ENCODE peak calls at places on chromosomes 4 and X, in seven cellular contexts. One of them, this sample, is unnamed. For H3K27me3, the result is how much of the 10 kb centered on the place peaks cover.

GRCh38 chr4:3338321-3338838 is 45.6 kb downstream of the RGS12 start:
- DNase-seq in esophagus muscularis mucosa: no peak
- DNase-seq in GM23338: no peak
- DNase-seq in ovary: no peak
- DNase-seq in neural progenitor cell: no peak
- DNase-seq in pancreas: no peak
- DNase-seq in tibial artery: no peak
- DNase-seq in this sample: no peak

GRCh38 chr4:145788765-145789164 is 108.8 kb downstream of the C4orf51 start:
- DNase-seq in neural progenitor cell: no peak
- DNase-seq in pancreas: no peak
- DNase-seq in GM23338: no peak
- DNase-seq in esophagus muscularis mucosa: no peak
- DNase-seq in tibial artery: no peak
- DNase-seq in ovary: no peak
- DNase-seq in this sample: no peak

GRCh38 chrX:82589410-82589809 is 918.7 kb upstream of the POU3F4 start:
- DNase-seq in ovary: no peak
- DNase-seq in GM23338: no peak
- DNase-seq in esophagus muscularis mucosa: no peak
- DNase-seq in pancreas: no peak
- DNase-seq in tibial artery: no peak
- DNase-seq in neural progenitor cell: no peak
- DNase-seq in this sample: no peak

GRCh38 chr4:147453561-147454141 is 27.2 kb upstream of the EDNRA start:
- DNase-seq in esophagus muscularis mucosa: no peak
- DNase-seq in tibial artery: no peak
- DNase-seq in GM23338: peak
- DNase-seq in ovary: no peak
- DNase-seq in pancreas: no peak
- DNase-seq in neural progenitor cell: no peak
- DNase-seq in this sample: no peak

GRCh38 chr4:39030726-39031125 is 1.5 kb downstream of the TMEM156 start:
- DNase-seq in tibial artery: no peak
- DNase-seq in ovary: no peak
- DNase-seq in pancreas: no peak
- DNase-seq in GM23338: no peak
- DNase-seq in esophagus muscularis mucosa: no peak
- DNase-seq in neural progenitor cell: no peak
- DNase-seq in this sample: no peak

GRCh38 chr4:24980064-24980690 is 50.6 kb downstream of the LGI2 start:
- DNase-seq in pancreas: no peak
- DNase-seq in esophagus muscularis mucosa: no peak
- DNase-seq in GM23338: peak
- DNase-seq in tibial artery: peak
- DNase-seq in neural progenitor cell: peak
- DNase-seq in ovary: peak
- DNase-seq in this sample: peak

GRCh38 chrX:72020204-72020603 is 109.6 kb downstream of the NHSL2 start:
- DNase-seq in ovary: no peak
- DNase-seq in GM23338: no peak
- DNase-seq in neural progenitor cell: no peak
- DNase-seq in esophagus muscularis mucosa: peak
- DNase-seq in pancreas: no peak
- DNase-seq in tibial artery: no peak
- DNase-seq in this sample: no peak

GRCh38 chr4:180101348-180102083 is 2141.7 kb upstream of the TENM3 start:
- DNase-seq in esophagus muscularis mucosa: no peak
- DNase-seq in pancreas: peak
- DNase-seq in GM23338: no peak
- DNase-seq in tibial artery: no peak
- DNase-seq in ovary: no peak
- DNase-seq in neural progenitor cell: no peak
- DNase-seq in this sample: no peak

GRCh38 chrX:108122748-108123147 is 31.2 kb downstream of the ATG4A start:
- DNase-seq in neural progenitor cell: no peak
- DNase-seq in tibial artery: no peak
- DNase-seq in GM23338: no peak
- DNase-seq in ovary: no peak
- DNase-seq in pancreas: no peak
- DNase-seq in esophagus muscularis mucosa: no peak
- DNase-seq in this sample: no peak

GRCh38 chr4:184664445-184665210 is 15.1 kb downstream of the PRIMPOL start:
- DNase-seq in neural progenitor cell: peak
- DNase-seq in ovary: no peak
- DNase-seq in esophagus muscularis mucosa: no peak
- DNase-seq in tibial artery: no peak
- DNase-seq in pancreas: no peak
- DNase-seq in GM23338: peak
- DNase-seq in this sample: no peak

GRCh38 chrX:74546984-74547383 is 67.4 kb downstream of the RLIM start:
- DNase-seq in tibial artery: no peak
- DNase-seq in esophagus muscularis mucosa: no peak
- DNase-seq in pancreas: no peak
- DNase-seq in GM23338: no peak
- DNase-seq in neural progenitor cell: no peak
- DNase-seq in ovary: no peak
- DNase-seq in this sample: no peak

GRCh38 chr4:113003841-113004240 is 45.6 kb upstream of the ANK2 start:
- DNase-seq in ovary: no peak
- DNase-seq in tibial artery: no peak
- DNase-seq in neural progenitor cell: no peak
- DNase-seq in esophagus muscularis mucosa: no peak
- DNase-seq in GM23338: no peak
- DNase-seq in pancreas: no peak
- DNase-seq in this sample: no peak

GRCh38 chr4:128553665-128554515 is 255.6 kb upstream of the JADE1 start:
- DNase-seq in esophagus muscularis mucosa: no peak
- DNase-seq in GM23338: no peak
- DNase-seq in tibial artery: no peak
- DNase-seq in pancreas: no peak
- DNase-seq in neural progenitor cell: no peak
- DNase-seq in ovary: no peak
- DNase-seq in this sample: no peak

GRCh38 chr4:186699298-186699697 is 24.4 kb downstream of the FAT1 start:
- DNase-seq in esophagus muscularis mucosa: no peak
- DNase-seq in neural progenitor cell: no peak
- DNase-seq in GM23338: no peak
- DNase-seq in pancreas: no peak
- DNase-seq in ovary: no peak
- DNase-seq in tibial artery: no peak
- DNase-seq in this sample: no peak

GRCh38 chr4:177441803-177442622 is at the start of gene AGA:
- DNase-seq in GM23338: peak
- DNase-seq in tibial artery: peak
- DNase-seq in esophagus muscularis mucosa: peak
- DNase-seq in neural progenitor cell: peak
- DNase-seq in ovary: peak
- DNase-seq in pancreas: peak
- DNase-seq in this sample: peak

GRCh38 chr4:78722320-78722719 is 53.8 kb upstream of the BMP2K start:
- DNase-seq in tibial artery: no peak
- DNase-seq in GM23338: no peak
- DNase-seq in neural progenitor cell: no peak
- DNase-seq in esophagus muscularis mucosa: no peak
- DNase-seq in ovary: no peak
- DNase-seq in pancreas: no peak
- DNase-seq in this sample: no peak

GRCh38 chrX:130772313-130773140 is 130.5 kb downstream of the ENOX2 start:
- DNase-seq in ovary: no peak
- DNase-seq in esophagus muscularis mucosa: no peak
- DNase-seq in tibial artery: no peak
- DNase-seq in GM23338: no peak
- DNase-seq in pancreas: no peak
- DNase-seq in neural progenitor cell: no peak
- DNase-seq in this sample: no peak

GRCh38 chr4:42483426-42484379 is 86.4 kb downstream of the SHISA3 start:
- DNase-seq in tibial artery: no peak
- DNase-seq in esophagus muscularis mucosa: no peak
- DNase-seq in pancreas: no peak
- DNase-seq in GM23338: no peak
- DNase-seq in ovary: no peak
- DNase-seq in neural progenitor cell: no peak
- DNase-seq in this sample: no peak

DNA sequence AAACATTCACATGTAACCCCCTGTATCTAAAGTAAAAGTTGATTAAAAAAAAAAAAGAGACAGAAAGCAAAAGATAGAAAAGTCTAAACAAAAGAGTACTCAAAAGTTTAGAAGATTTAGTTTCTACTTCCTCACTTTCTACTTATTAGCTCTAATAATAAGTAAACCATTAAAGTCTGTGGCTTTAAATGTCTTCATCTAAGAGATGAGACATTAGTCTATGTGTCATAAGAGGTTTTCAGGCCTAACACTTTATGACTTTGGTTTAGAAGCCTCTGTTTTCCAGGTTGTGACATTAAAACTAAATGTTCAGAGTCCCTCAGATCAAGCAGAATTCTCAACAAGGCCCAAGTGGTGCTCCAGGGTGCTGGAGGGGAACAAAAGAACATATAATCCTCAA is 42.2 kb upstream of the GUCY1A1 start:
- DNase-seq in tibial artery: no peak
- DNase-seq in ovary: no peak
- DNase-seq in pancreas: no peak
- DNase-seq in neural progenitor cell: no peak
- DNase-seq in GM23338: no peak
- DNase-seq in esophagus muscularis mucosa: no peak
- DNase-seq in this sample: no peak
- H3K27me3 ChIP-seq in tibial artery: under half
- H3K27me3 ChIP-seq in ovary: under half
- H3K27me3 ChIP-seq in pancreas: under half
- H3K27me3 ChIP-seq in neural progenitor cell: under half
- H3K27me3 ChIP-seq in GM23338: under half
- H3K27me3 ChIP-seq in esophagus muscularis mucosa: under half
- H3K27me3 ChIP-seq in this sample: under half

GRCh38 chr4:55947912-55948725 is 626 bp upstream of the CEP135 start:
- DNase-seq in tibial artery: no peak
- DNase-seq in neural progenitor cell: no peak
- DNase-seq in ovary: no peak
- DNase-seq in esophagus muscularis mucosa: no peak
- DNase-seq in pancreas: no peak
- DNase-seq in GM23338: no peak
- DNase-seq in this sample: no peak

GRCh38 chr4:55949480-55949802 is 696 bp downstream of the CEP135 start:
- DNase-seq in neural progenitor cell: no peak
- DNase-seq in GM23338: no peak
- DNase-seq in esophagus muscularis mucosa: no peak
- DNase-seq in tibial artery: no peak
- DNase-seq in pancreas: no peak
- DNase-seq in ovary: no peak
- DNase-seq in this sample: no peak

GRCh38 chr4:55948726-55949479 is at the start of gene CEP135:
- DNase-seq in ovary: peak
- DNase-seq in esophagus muscularis mucosa: peak
- DNase-seq in tibial artery: peak
- DNase-seq in GM23338: peak
- DNase-seq in pancreas: peak
- DNase-seq in neural progenitor cell: peak
- DNase-seq in this sample: peak

GRCh38 chr4:55947254-55947882 is 1.4 kb upstream of the CEP135 start:
- DNase-seq in ovary: no peak
- DNase-seq in GM23338: no peak
- DNase-seq in pancreas: no peak
- DNase-seq in esophagus muscularis mucosa: no peak
- DNase-seq in neural progenitor cell: no peak
- DNase-seq in tibial artery: no peak
- DNase-seq in this sample: no peak

GRCh38 chr4:55951191-55951922 is 2.6 kb downstream of the CEP135 start:
- DNase-seq in GM23338: no peak
- DNase-seq in ovary: no peak
- DNase-seq in esophagus muscularis mucosa: no peak
- DNase-seq in neural progenitor cell: no peak
- DNase-seq in pancreas: no peak
- DNase-seq in tibial artery: no peak
- DNase-seq in this sample: no peak
- H3K4me3 ChIP-seq in GM23338: no peak
- H3K4me3 ChIP-seq in ovary: no peak
- H3K4me3 ChIP-seq in esophagus muscularis mucosa: no peak
- H3K4me3 ChIP-seq in neural progenitor cell: no peak
- H3K4me3 ChIP-seq in pancreas: no peak
- H3K4me3 ChIP-seq in tibial artery: no peak
- H3K4me3 ChIP-seq in this sample: no peak

DNA sequence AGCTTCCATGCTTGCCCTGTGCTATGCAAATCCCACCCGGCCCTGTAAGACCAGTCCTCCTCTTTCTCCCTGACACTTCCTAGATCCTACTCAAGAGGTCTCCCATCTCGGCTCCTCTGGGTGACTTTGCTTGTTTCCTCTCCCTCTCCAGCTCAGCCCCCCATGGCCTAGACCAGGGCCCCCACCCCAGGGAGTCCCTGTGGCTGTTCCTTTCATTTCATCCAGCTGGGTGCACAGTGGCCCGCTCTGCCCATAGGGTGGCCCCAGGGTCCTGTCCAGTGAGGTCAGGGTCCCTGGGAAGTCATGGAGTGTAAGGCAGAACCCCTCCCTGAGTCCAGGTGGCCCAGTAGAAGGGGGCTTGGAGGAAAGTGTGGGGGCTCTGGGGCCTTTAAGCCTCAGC is 52.3 kb upstream of the NKX1-1 start:
- DNase-seq in esophagus muscularis mucosa: no peak
- DNase-seq in ovary: no peak
- DNase-seq in tibial artery: peak
- DNase-seq in neural progenitor cell: no peak
- DNase-seq in pancreas: no peak
- DNase-seq in GM23338: no peak
- DNase-seq in this sample: no peak
- H3K27me3 ChIP-seq in esophagus muscularis mucosa: under half
- H3K27me3 ChIP-seq in ovary: under half
- H3K27me3 ChIP-seq in tibial artery: half or more
- H3K27me3 ChIP-seq in neural progenitor cell: under half
- H3K27me3 ChIP-seq in pancreas: under half
- H3K27me3 ChIP-seq in GM23338: under half
- H3K27me3 ChIP-seq in this sample: under half

DNA sequence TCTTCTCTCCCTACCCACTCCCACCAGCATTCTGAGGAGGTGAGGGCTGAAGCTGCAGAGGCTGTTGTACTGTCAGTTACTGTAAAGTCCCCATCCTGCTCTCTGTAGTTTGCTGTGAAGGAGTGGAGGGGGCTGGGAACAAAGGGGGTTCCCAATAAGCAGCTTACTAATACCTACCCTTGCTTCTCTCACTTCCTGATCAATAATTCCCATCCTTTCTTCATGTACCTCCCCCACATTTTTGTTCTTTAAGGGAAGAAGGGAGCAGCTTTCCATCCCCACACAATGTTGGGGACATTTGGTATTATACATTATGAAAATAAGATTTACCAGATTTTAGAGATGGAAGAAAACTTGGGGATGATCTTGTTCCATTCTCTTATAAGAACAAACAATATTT is 5.3 kb downstream of the TBC1D1 start:
- DNase-seq in neural progenitor cell: no peak
- DNase-seq in ovary: no peak
- DNase-seq in GM23338: no peak
- DNase-seq in esophagus muscularis mucosa: no peak
- DNase-seq in pancreas: no peak
- DNase-seq in tibial artery: no peak
- DNase-seq in this sample: no peak
- H3K4me3 ChIP-seq in neural progenitor cell: no peak
- H3K4me3 ChIP-seq in ovary: no peak
- H3K4me3 ChIP-seq in GM23338: no peak
- H3K4me3 ChIP-seq in esophagus muscularis mucosa: no peak
- H3K4me3 ChIP-seq in pancreas: no peak
- H3K4me3 ChIP-seq in tibial artery: no peak
- H3K4me3 ChIP-seq in this sample: no peak